ENCODE peak calls at places on chromosomes 5 and 9, in six cellular contexts. O, R, U, H, A and K are unnamed samples.

GRCh38 chr9:124302921-124303320 is 45.2 kb downstream of the NEK6 start:
- ATAC-seq in O (no peak), R (no peak), U (no peak), H (no peak), A (no peak), K (no peak)

GRCh38 chr5:138574744-138575193 is 432 bp downstream of the HSPA9 start:
- ATAC-seq in O (peak; percentile 43), R (no peak), U (no peak), H (no peak), A (peak; percentile 37), K (peak; percentile 0)

GRCh38 chr9:100282388-100282719 is 70.4 kb downstream of the TEX10 start:
- ATAC-seq in O (no peak), R (no peak), U (no peak), H (no peak), A (peak; percentile 32), K (no peak)

GRCh38 chr9:130535818-130536521 is 43.4 kb upstream of the FUBP3 start:
- ATAC-seq in O (no peak), R (no peak), U (peak; percentile 76), H (no peak), A (peak; percentile 83), K (no peak)

GRCh38 chr9:105401651-105402050 is 46.2 kb upstream of the FSD1L start:
- ATAC-seq in O (no peak), R (peak; percentile 70), U (peak; percentile 48), H (no peak), A (no peak), K (no peak)

GRCh38 chr5:15807861-15808260 is 307.9 kb downstream of the FBXL7 start:
- ATAC-seq in O (no peak), R (no peak), U (peak; percentile 52), H (no peak), A (no peak), K (no peak)

GRCh38 chr5:126503602-126504104 is 80.4 kb downstream of the GRAMD2B start:
- ATAC-seq in O (no peak), R (no peak), U (no peak), H (peak; percentile 77), A (peak; percentile 17), K (peak; percentile 84)

GRCh38 chr5:142794527-142794926 is 24.4 kb downstream of the ARHGAP26 start:
- ATAC-seq in O (peak; percentile 31), R (no peak), U (no peak), H (no peak), A (no peak), K (no peak)

GRCh38 chr5:173509060-173509459 is 107.4 kb downstream of the BOD1 start:
- ATAC-seq in O (no peak), R (no peak), U (no peak), H (no peak), A (no peak), K (no peak)

GRCh38 chr9:136237486-136238341 is 7.9 kb downstream of the QSOX2 start:
- ATAC-seq in O (no peak), R (no peak), U (no peak), H (no peak), A (peak; percentile 83), K (no peak)

GRCh38 chr5:66634601-66635000 is 38.4 kb downstream of the MAST4 start:
- ATAC-seq in O (no peak), R (no peak), U (no peak), H (no peak), A (no peak), K (no peak)

GRCh38 chr9:75962186-75963036 is 71.9 kb downstream of the PCSK5 start:
- ATAC-seq in O (no peak), R (no peak), U (no peak), H (peak; percentile 51), A (no peak), K (peak; percentile 51)

GRCh38 chr5:34740306-34740891 is 84.3 kb downstream of the RAI14 start:
- ATAC-seq in O (no peak), R (no peak), U (no peak), H (peak; percentile 78), A (no peak), K (no peak)

GRCh38 chr5:144072518-144072927 is 97.9 kb downstream of the YIPF5 start:
- ATAC-seq in O (no peak), R (no peak), U (no peak), H (no peak), A (no peak), K (no peak)

GRCh38 chr5:14221768-14222167 is 78.6 kb downstream of the TRIO start:
- ATAC-seq in O (no peak), R (no peak), U (no peak), H (no peak), A (no peak), K (no peak)

GRCh38 chr9:3608011-3608410 is 82.2 kb upstream of the RFX3 start:
- ATAC-seq in O (peak; percentile 94), R (no peak), U (no peak), H (no peak), A (no peak), K (no peak)

DNA sequence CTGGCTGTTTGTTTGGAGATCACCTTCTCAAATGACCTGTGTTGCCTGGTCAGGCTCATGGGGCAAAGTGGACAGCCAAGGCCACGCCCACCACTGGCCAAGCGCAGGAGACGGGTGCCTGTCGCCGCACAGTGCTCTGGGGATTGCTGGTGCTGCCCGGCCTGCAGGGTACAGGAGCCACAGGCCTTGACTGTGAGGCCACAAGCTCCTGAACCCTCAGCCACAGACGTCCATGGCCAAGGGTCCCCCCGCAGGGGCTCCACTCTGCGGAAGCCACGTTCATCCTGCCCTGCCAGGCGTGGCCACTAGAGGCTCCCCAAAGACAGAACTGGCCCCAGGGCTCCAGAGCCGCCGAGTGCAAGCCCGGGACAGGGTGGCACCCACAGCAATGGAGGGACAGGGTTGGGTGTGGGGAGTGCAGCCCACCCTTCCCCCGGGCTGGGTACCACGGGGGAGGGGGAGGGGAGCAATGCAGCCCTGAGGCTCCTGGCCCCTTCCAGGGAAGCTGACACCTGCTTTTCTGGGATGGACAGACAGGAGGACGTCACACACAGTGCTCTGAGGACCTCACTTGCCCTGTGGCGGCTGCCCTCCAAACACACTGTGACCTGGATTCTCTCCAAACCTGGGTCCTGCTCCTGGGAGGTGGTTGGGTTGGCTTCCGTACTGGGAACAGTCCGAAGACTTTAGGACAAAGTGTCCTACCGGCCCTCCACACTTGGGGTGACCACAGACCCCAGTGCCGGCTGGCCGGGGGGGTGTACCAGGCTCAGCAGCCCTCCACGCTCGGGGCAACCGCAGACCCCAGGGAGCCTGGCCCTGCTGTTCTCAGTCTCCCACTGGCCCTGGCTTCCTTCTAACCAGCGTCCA is 21.5 kb downstream of the TPPP start:
- ATAC-seq in O (peak; percentile 90), R (peak; percentile 57), U (peak; percentile 76), H (peak; percentile 82), A (peak; percentile 88), K (peak; percentile 75)
- TF ChIP-seq EP300 in O (no peak), R (no peak), U (no peak), H (no peak), A (no peak), K (no peak)

DNA sequence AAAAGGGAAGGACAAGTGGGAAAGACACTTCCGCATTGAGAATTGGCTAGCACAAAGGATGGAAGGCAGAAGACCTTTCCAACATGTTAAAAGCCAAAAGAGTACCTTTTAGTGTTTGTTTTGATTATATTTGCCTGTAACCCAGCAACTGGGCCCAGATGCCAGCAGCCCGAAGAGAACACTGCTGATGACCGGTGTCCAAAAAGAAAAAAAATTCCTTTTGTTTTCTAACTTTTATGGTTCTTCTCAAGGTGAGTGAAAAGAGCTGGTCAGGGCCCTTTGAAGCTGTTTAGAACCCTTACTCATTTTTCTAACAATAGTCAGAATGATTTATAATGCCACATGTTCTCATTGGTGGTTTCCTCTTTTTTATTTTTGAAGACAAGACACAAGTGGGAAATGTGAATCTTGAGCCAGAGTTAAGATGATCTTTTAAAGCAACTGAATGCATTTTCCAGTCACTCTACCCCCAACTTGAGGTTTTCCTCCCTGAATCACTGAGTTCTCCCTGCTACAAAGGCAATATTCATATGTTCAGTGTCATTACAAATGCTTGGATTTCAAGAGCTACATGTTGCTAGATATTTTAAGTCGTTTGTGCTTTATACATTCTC is 32.3 kb upstream of the ZNF462 start:
- ATAC-seq in O (peak; percentile 29), R (no peak), U (no peak), H (no peak), A (no peak), K (peak; percentile 61)
- H3K4me1 ChIP-seq in O (no peaks in the 10 kb centered on the region), R (no peaks in the 10 kb centered on the region), U (no peaks in the 10 kb centered on the region), H (no peaks in the 10 kb centered on the region), A (no peaks in the 10 kb centered on the region), K (peaks cover 5% of the 10 kb centered on the region)

DNA sequence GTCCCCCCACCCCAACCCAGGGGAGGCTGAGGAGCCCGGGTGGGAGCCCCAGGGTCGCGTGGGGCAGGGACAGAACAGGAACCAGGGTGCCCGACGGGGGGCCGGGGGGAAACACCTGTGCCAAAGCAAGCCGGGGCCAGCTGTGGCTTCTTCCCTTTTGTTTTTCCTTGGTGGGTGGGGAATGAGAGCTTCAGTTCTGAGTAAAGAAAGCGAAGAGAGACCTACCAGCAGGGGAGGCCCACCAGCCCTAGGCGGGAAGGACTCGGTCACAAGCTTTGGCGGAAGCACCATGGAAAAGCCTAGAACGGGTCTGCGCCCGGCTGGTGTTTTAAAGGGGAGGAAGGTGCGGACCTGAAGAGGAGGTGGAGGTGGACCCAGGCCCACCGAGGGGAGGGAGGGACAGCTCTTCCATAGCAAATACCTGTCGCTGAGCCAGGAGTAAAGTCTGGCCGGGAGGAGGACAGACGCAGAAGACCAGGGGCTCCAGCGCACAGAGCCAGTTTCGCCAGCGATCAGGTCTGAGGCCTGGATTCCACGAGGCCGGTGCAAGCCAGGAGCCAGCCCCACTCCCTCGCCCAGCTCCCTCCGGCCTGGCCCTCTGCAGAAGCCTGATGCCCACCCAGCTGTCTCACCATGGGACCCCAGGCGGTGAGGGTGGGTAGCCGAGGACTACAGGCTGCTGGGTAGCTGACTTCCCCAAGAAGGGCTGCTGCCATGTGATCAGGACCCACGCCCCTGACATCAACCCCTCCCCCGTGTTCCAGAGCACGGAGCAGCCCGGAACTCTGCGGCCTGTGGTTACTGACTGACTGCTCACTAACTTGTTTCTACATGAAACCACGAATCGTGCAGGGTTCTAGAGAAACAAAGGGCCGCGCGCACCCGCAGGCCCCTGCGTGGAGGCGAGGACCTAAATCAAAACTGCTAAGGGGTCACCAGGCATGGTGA is 849 bp upstream of the MGAT1 start:
- ATAC-seq in O (peak; percentile 74), R (no peak), U (peak; percentile 61), H (peak; percentile 81), A (peak; percentile 57), K (peak; percentile 31)
- TF ChIP-seq POLR2A in O (peak; percentile 75), R (no peak), U (no peak), H (peak; percentile 54), A (peak; percentile 17), K (no peak)

GRCh38 chr5:106093149-106093548 is 1577.6 kb downstream of the EFNA5 start:
- ATAC-seq in O (no peak), R (no peak), U (no peak), H (no peak), A (no peak), K (no peak)

GRCh38 chr5:106094128-106094726 is 1576.5 kb downstream of the EFNA5 start:
- ATAC-seq in O (peak; percentile 75), R (no peak), U (no peak), H (no peak), A (no peak), K (no peak)

GRCh38 chr5:106094836-106095235 is 1575.9 kb downstream of the EFNA5 start:
- ATAC-seq in O (no peak), R (no peak), U (no peak), H (no peak), A (no peak), K (no peak)

GRCh38 chr5:106092455-106092854 is 1578.3 kb downstream of the EFNA5 start:
- ATAC-seq in O (no peak), R (no peak), U (no peak), H (no peak), A (no peak), K (no peak)

GRCh38 chr5:106097308-106097707 is 1573.4 kb downstream of the EFNA5 start:
- ATAC-seq in O (no peak), R (no peak), U (no peak), H (no peak), A (no peak), K (no peak)
- TF ChIP-seq EP300 in O (no peak), R (no peak), U (no peak), H (no peak), A (no peak), K (no peak)

GRCh38 chr5:170273968-170274710 is 23.4 kb downstream of the LCP2 start:
- ATAC-seq in O (no peak), R (peak; percentile 65), U (peak; percentile 50), H (no peak), A (peak; percentile 57), K (no peak)
- H3K4me1 ChIP-seq in O (peaks cover 30% of the 10 kb centered on the region), R (peaks cover 12% of the 10 kb centered on the region), U (no peaks in the 10 kb centered on the region), H (peaks cover 54% of the 10 kb centered on the region), A (peaks cover 31% of the 10 kb centered on the region), K (peaks cover 16% of the 10 kb centered on the region)